ENCODE peak calls at places on chromosomes 3 and 15, in four cellular contexts. Y, G, D and B are unnamed samples.

GRCh38 chr3:130546920-130547679 is 30.1 kb downstream of the COL6A6 start:
- DNase-seq in Y (no peak), G (no peak), D (no peak), B (no peak)

GRCh38 chr3:129855454-129856419 is 37.8 kb downstream of the TMCC1 start:
- DNase-seq in Y (no peak), G (no peak), D (no peak), B (no peak)

GRCh38 chr15:52651868-52652267 is 27.3 kb downstream of the ATOSA start:
- DNase-seq in Y (peak; percentile 42), G (peak; percentile 36), D (peak; percentile 32), B (no peak)

GRCh38 chr3:160831411-160831810 is 75.4 kb downstream of the PPM1L start:
- DNase-seq in Y (no peak), G (no peak), D (no peak), B (no peak)

GRCh38 chr3:63500196-63500595 is 152.3 kb upstream of the SNTN start:
- DNase-seq in Y (no peak), G (no peak), D (no peak), B (no peak)

GRCh38 chr3:158539414-158540014 is 31.5 kb upstream of the MLF1 start:
- DNase-seq in Y (peak; percentile 34), G (peak; percentile 25), D (no peak), B (no peak)

GRCh38 chr3:77326586-77326985 is 286.7 kb downstream of the ROBO2 start:
- DNase-seq in Y (no peak), G (no peak), D (no peak), B (no peak)

GRCh38 chr15:51731549-51732267 is 5.7 kb downstream of the LYSMD2 start:
- DNase-seq in Y (peak; percentile 39), G (no peak), D (peak; percentile 66), B (no peak)

GRCh38 chr15:94844533-94845390 is 613.4 kb downstream of the MCTP2 start:
- DNase-seq in Y (peak; percentile 82), G (peak; percentile 68), D (no peak), B (no peak)

GRCh38 chr15:94744080-94744793 is 512.9 kb downstream of the MCTP2 start:
- DNase-seq in Y (no peak), G (no peak), D (no peak), B (no peak)

GRCh38 chr15:65824941-65825544 is 33.0 kb upstream of the DENND4A start:
- DNase-seq in Y (no peak), G (no peak), D (no peak), B (no peak)

GRCh38 chr3:123834631-123835030 is 49.5 kb downstream of the MYLK start:
- DNase-seq in Y (no peak), G (no peak), D (no peak), B (no peak)

GRCh38 chr15:85276508-85276907 is 103.9 kb upstream of the AKAP13 start:
- DNase-seq in Y (no peak), G (no peak), D (no peak), B (no peak)

GRCh38 chr3:99602183-99602582 is 36.2 kb upstream of the COL8A1 start:
- DNase-seq in Y (no peak), G (no peak), D (no peak), B (no peak)

GRCh38 chr15:92653836-92654524 is 1.6 kb downstream of the FAM174B start:
- DNase-seq in Y (peak; percentile 80), G (peak; percentile 26), D (no peak), B (no peak)

GRCh38 chr3:7095116-7095515 is 234.2 kb downstream of the GRM7 start:
- DNase-seq in Y (no peak), G (no peak), D (no peak), B (no peak)

GRCh38 chr3:33360136-33360825 is 79.9 kb downstream of the UBP1 start:
- DNase-seq in Y (no peak), G (no peak), D (no peak), B (no peak)

GRCh38 chr3:64578797-64579196 is 109.0 kb downstream of the ADAMTS9 start:
- DNase-seq in Y (no peak), G (no peak), D (no peak), B (no peak)

GRCh38 chr15:96392380-96393208 is 62.1 kb downstream of the NR2F2 start:
- DNase-seq in Y (no peak), G (no peak), D (no peak), B (no peak)

GRCh38 chr3:195879416-195880036 is 28.8 kb downstream of the TNK2 start:
- DNase-seq in Y (no peak), G (no peak), D (no peak), B (no peak)

GRCh38 chr3:30988774-30989173 is 94.3 kb upstream of the GADL1 start:
- DNase-seq in Y (no peak), G (no peak), D (no peak), B (no peak)

GRCh38 chr3:132669256-132669777 is 9.2 kb downstream of the UBA5 start:
- DNase-seq in Y (no peak), G (no peak), D (no peak), B (no peak)

GRCh38 chr15:74790080-74790916 is 8.4 kb downstream of the CSK start:
- DNase-seq in Y (peak; percentile 61), G (no peak), D (no peak), B (no peak)

GRCh38 chr15:74327756-74328155 is 39.7 kb downstream of the CYP11A1 start:
- DNase-seq in Y (no peak), G (no peak), D (no peak), B (no peak)

GRCh38 chr15:58510715-58511465 is 79.1 kb downstream of the LIPC start:
- DNase-seq in Y (no peak), G (no peak), D (no peak), B (no peak)

GRCh38 chr3:87350367-87351199 is 74.2 kb upstream of the POU1F1 start:
- DNase-seq in Y (no peak), G (peak; percentile 7), D (peak; percentile 53), B (no peak)

GRCh38 chr3:69791111-69791510 is 51.8 kb downstream of the MITF start:
- DNase-seq in Y (peak; percentile 27), G (no peak), D (no peak), B (no peak)

GRCh38 chr3:125357032-125357658 is 18.0 kb downstream of the ZNF148 start:
- DNase-seq in Y (peak; percentile 33), G (no peak), D (peak; percentile 86), B (no peak)

GRCh38 chr3:130480736-130481135 is 36.2 kb upstream of the COL6A6 start:
- DNase-seq in Y (no peak), G (peak; percentile 15), D (no peak), B (no peak)

GRCh38 chr3:123728014-123728413 is 143.2 kb upstream of the HACD2 start:
- DNase-seq in Y (no peak), G (no peak), D (no peak), B (no peak)

GRCh38 chr3:187852842-187853727 is 107.8 kb upstream of the BCL6 start:
- DNase-seq in Y (no peak), G (no peak), D (no peak), B (no peak)

GRCh38 chr15:75673426-75674247 is 25.9 kb downstream of the SNX33 start:
- DNase-seq in Y (peak; percentile 43), G (peak; percentile 25), D (no peak), B (no peak)

GRCh38 chr3:165895919-165896318 is 58.7 kb upstream of the BCHE start:
- DNase-seq in Y (no peak), G (peak; percentile 73), D (no peak), B (no peak)

GRCh38 chr15:64089553-64090280 is 3.9 kb downstream of the CIAO2A start:
- DNase-seq in Y (no peak), G (no peak), D (peak; percentile 60), B (no peak)

GRCh38 chr3:136955813-136956212 is 2.0 kb upstream of the IL20RB start:
- DNase-seq in Y (no peak), G (no peak), D (no peak), B (no peak)

DNA sequence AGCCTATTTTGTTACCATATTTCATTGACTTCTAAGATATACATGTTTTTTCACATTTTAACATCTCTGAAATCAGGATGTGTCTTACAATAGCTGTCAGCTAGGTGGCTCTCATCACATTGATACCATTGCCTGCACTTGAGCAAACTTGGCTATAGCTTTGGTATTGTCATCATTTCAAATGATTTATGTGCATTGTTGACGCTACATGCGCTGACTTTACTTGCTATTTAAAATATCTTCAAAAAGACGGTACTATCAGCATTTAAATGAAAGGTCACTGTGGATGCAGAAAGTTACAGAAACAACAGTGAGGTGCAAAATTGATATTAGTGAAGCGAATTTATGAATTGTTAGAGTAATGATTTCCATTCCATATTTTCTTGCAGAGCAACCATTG is 54.0 kb upstream of the ABHD2 start:
- DNase-seq in Y (no peak), G (no peak), D (no peak), B (no peak)
- TF ChIP-seq CTCF in Y (no peak), G (no peak), D (peak; percentile 12), B (peak; percentile 79)

GRCh38 chr3:126454026-126454425 is 21.7 kb downstream of the ZXDC start:
- DNase-seq in Y (no peak), G (no peak), D (no peak), B (no peak)
- TF ChIP-seq CTCF in Y (no peak), G (no peak), D (no peak), B (no peak)

DNA sequence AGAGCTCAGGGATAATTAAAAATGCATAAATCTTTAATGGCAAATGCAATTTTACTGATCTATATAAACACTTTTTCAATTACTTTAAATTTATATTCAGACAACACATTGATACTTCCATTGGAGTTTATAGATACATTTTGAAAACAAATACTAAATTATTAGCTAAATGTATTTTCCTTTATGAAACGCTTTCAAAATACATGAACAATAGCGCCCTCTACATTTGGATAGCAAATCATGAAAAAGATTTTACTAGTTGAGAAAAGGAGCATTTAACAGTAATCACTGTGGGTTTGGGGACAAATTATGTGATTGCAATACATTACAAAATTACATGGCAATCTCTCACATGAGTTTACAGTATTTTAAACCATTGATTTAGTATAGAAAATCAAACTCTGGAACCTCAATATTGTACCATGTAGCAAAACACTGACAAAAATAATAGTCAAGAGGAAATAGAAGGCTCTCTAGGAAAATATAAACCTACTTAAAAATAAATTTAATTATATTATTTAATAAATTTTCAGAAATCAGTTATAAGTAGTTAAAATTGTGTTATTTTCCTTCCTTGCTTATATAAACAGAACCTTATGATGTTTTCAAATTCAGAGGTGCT is 207.9 kb downstream of the ZIC1 start:
- DNase-seq in Y (no peak), G (no peak), D (no peak), B (no peak)
- TF ChIP-seq CTCF in Y (no peak), G (peak; percentile 59), D (peak; percentile 22), B (peak; percentile 88)

GRCh38 chr3:128056258-128056657 is 4.0 kb downstream of the SEC61A1 start:
- DNase-seq in Y (no peak), G (no peak), D (no peak), B (no peak)

GRCh38 chr3:128064962-128065361 is 12.7 kb downstream of the SEC61A1 start:
- DNase-seq in Y (no peak), G (no peak), D (no peak), B (no peak)

GRCh38 chr3:128062033-128062745 is 10.0 kb downstream of the SEC61A1 start:
- DNase-seq in Y (no peak), G (no peak), D (no peak), B (no peak)

GRCh38 chr3:128066111-128066510 is 13.9 kb downstream of the SEC61A1 start:
- DNase-seq in Y (no peak), G (no peak), D (no peak), B (no peak)

GRCh38 chr3:128060473-128061381 is 8.5 kb downstream of the SEC61A1 start:
- DNase-seq in Y (no peak), G (no peak), D (no peak), B (no peak)
- TF ChIP-seq CTCF in Y (no peak), G (no peak), D (no peak), B (peak; percentile 38)

GRCh38 chr3:60323180-60323579 is 928.1 kb downstream of the FHIT start:
- DNase-seq in Y (no peak), G (no peak), D (no peak), B (no peak)
- TF ChIP-seq CTCF in Y (no peak), G (no peak), D (no peak), B (peak; percentile 54)